ENCODE peak calls at places on chromosomes 7 and 10, in six cellular contexts. One of them, this sample, is unnamed.

GRCh38 chr10:63260860-63261251 is 127.7 kb downstream of the NRBF2 start:
- DNase-seq in ovary: no peak
- DNase-seq in testis: no peak
- DNase-seq in HepG2: no peak
- DNase-seq in CD8-positive, alpha-beta memory T cell: no peak
- DNase-seq in fibroblast of lung: no peak
- DNase-seq in this sample: no peak

GRCh38 chr10:32955299-32955772 is 2.7 kb downstream of the ITGB1 start:
- DNase-seq in CD8-positive, alpha-beta memory T cell: no peak
- DNase-seq in fibroblast of lung: no peak
- DNase-seq in ovary: no peak
- DNase-seq in HepG2: no peak
- DNase-seq in testis: no peak
- DNase-seq in this sample: no peak

GRCh38 chr7:47314728-47315601 is 266.9 kb downstream of the TNS3 start:
- DNase-seq in ovary: no peak
- DNase-seq in HepG2: no peak
- DNase-seq in fibroblast of lung: peak; percentile 84
- DNase-seq in CD8-positive, alpha-beta memory T cell: no peak
- DNase-seq in testis: no peak
- DNase-seq in this sample: no peak

GRCh38 chr7:32217841-32218467 is 147.7 kb upstream of the PDE1C start:
- DNase-seq in fibroblast of lung: no peak
- DNase-seq in HepG2: no peak
- DNase-seq in CD8-positive, alpha-beta memory T cell: no peak
- DNase-seq in ovary: no peak
- DNase-seq in testis: no peak
- DNase-seq in this sample: no peak

GRCh38 chr10:124053971-124054370 is 39.4 kb downstream of the CHST15 start:
- DNase-seq in CD8-positive, alpha-beta memory T cell: no peak
- DNase-seq in ovary: no peak
- DNase-seq in fibroblast of lung: no peak
- DNase-seq in testis: no peak
- DNase-seq in HepG2: no peak
- DNase-seq in this sample: no peak

GRCh38 chr7:156140447-156140846 is 328.2 kb upstream of the SHH start:
- DNase-seq in ovary: no peak
- DNase-seq in fibroblast of lung: no peak
- DNase-seq in CD8-positive, alpha-beta memory T cell: no peak
- DNase-seq in testis: no peak
- DNase-seq in HepG2: no peak
- DNase-seq in this sample: no peak

GRCh38 chr10:31031205-31031665 is 430 bp downstream of the ZNF438 start:
- DNase-seq in ovary: no peak
- DNase-seq in HepG2: no peak
- DNase-seq in fibroblast of lung: no peak
- DNase-seq in testis: no peak
- DNase-seq in CD8-positive, alpha-beta memory T cell: no peak
- DNase-seq in this sample: no peak

GRCh38 chr7:66905689-66906088 is 15.3 kb upstream of the TMEM248 start:
- DNase-seq in fibroblast of lung: no peak
- DNase-seq in ovary: no peak
- DNase-seq in HepG2: no peak
- DNase-seq in CD8-positive, alpha-beta memory T cell: no peak
- DNase-seq in testis: no peak
- DNase-seq in this sample: peak; percentile 62

GRCh38 chr7:134901389-134902020 is 84.8 kb upstream of the AGBL3 start:
- DNase-seq in CD8-positive, alpha-beta memory T cell: no peak
- DNase-seq in testis: no peak
- DNase-seq in HepG2: peak; percentile 92
- DNase-seq in fibroblast of lung: no peak
- DNase-seq in ovary: no peak
- DNase-seq in this sample: no peak

GRCh38 chr10:56288403-56288802 is 72.7 kb downstream of the ZWINT start:
- DNase-seq in fibroblast of lung: no peak
- DNase-seq in CD8-positive, alpha-beta memory T cell: no peak
- DNase-seq in testis: no peak
- DNase-seq in ovary: no peak
- DNase-seq in HepG2: no peak
- DNase-seq in this sample: no peak

GRCh38 chr7:17844514-17845196 is 95.6 kb downstream of the SNX13 start:
- DNase-seq in CD8-positive, alpha-beta memory T cell: no peak
- DNase-seq in HepG2: no peak
- DNase-seq in fibroblast of lung: peak; percentile 2
- DNase-seq in ovary: no peak
- DNase-seq in testis: no peak
- DNase-seq in this sample: no peak

GRCh38 chr7:73313521-73313906 is 4.9 kb upstream of the NSUN5 start:
- DNase-seq in ovary: no peak
- DNase-seq in CD8-positive, alpha-beta memory T cell: no peak
- DNase-seq in testis: no peak
- DNase-seq in HepG2: no peak
- DNase-seq in fibroblast of lung: no peak
- DNase-seq in this sample: no peak

GRCh38 chr7:41702635-41703371 is at the start of gene INHBA:
- DNase-seq in fibroblast of lung: peak; percentile 88
- DNase-seq in CD8-positive, alpha-beta memory T cell: no peak
- DNase-seq in HepG2: no peak
- DNase-seq in ovary: peak; percentile 22
- DNase-seq in testis: no peak
- DNase-seq in this sample: no peak

GRCh38 chr7:26937956-26938623 is 73.7 kb upstream of the SKAP2 start:
- DNase-seq in testis: no peak
- DNase-seq in ovary: no peak
- DNase-seq in HepG2: no peak
- DNase-seq in fibroblast of lung: no peak
- DNase-seq in CD8-positive, alpha-beta memory T cell: no peak
- DNase-seq in this sample: no peak

GRCh38 chr7:39248693-39249090 is 271.0 kb downstream of the POU6F2 start:
- DNase-seq in ovary: no peak
- DNase-seq in fibroblast of lung: no peak
- DNase-seq in CD8-positive, alpha-beta memory T cell: no peak
- DNase-seq in testis: no peak
- DNase-seq in HepG2: no peak
- DNase-seq in this sample: no peak

GRCh38 chr7:45421096-45421495 is 153.1 kb upstream of the ADCY1 start:
- DNase-seq in CD8-positive, alpha-beta memory T cell: no peak
- DNase-seq in testis: no peak
- DNase-seq in ovary: no peak
- DNase-seq in HepG2: no peak
- DNase-seq in fibroblast of lung: peak; percentile 58
- DNase-seq in this sample: no peak

GRCh38 chr7:154927624-154928125 is 75.2 kb downstream of the PAXIP1 start:
- DNase-seq in HepG2: peak; percentile 83
- DNase-seq in ovary: peak; percentile 65
- DNase-seq in testis: peak; percentile 96
- DNase-seq in CD8-positive, alpha-beta memory T cell: peak; percentile 67
- DNase-seq in fibroblast of lung: peak; percentile 95
- DNase-seq in this sample: peak; percentile 65

GRCh38 chr10:117413928-117414618 is 38.8 kb upstream of the PDZD8 start:
- DNase-seq in fibroblast of lung: no peak
- DNase-seq in testis: no peak
- DNase-seq in ovary: no peak
- DNase-seq in CD8-positive, alpha-beta memory T cell: no peak
- DNase-seq in HepG2: peak; percentile 16
- DNase-seq in this sample: no peak

GRCh38 chr10:86366033-86366901 is at the start of gene GRID1:
- DNase-seq in CD8-positive, alpha-beta memory T cell: no peak
- DNase-seq in ovary: peak; percentile 43
- DNase-seq in testis: peak; percentile 63
- DNase-seq in fibroblast of lung: no peak
- DNase-seq in HepG2: no peak
- DNase-seq in this sample: peak; percentile 98

GRCh38 chr7:55017841-55018240 is 976 bp upstream of the EGFR start:
- DNase-seq in CD8-positive, alpha-beta memory T cell: no peak
- DNase-seq in HepG2: no peak
- DNase-seq in fibroblast of lung: no peak
- DNase-seq in testis: no peak
- DNase-seq in ovary: no peak
- DNase-seq in this sample: peak; percentile 27
- H3K4me3 ChIP-seq in CD8-positive, alpha-beta memory T cell: no peak overlapping the region
- H3K4me3 ChIP-seq in HepG2: peak overlapping the region; percentile 74
- H3K4me3 ChIP-seq in fibroblast of lung: peak overlapping the region; percentile 86
- H3K4me3 ChIP-seq in testis: peak overlapping the region; percentile 88
- H3K4me3 ChIP-seq in ovary: no peak overlapping the region
- H3K4me3 ChIP-seq in this sample: no peak overlapping the region

GRCh38 chr10:67259319-67259929 is 333.6 kb downstream of the LRRTM3 start:
- DNase-seq in HepG2: no peak
- DNase-seq in fibroblast of lung: no peak
- DNase-seq in ovary: no peak
- DNase-seq in CD8-positive, alpha-beta memory T cell: no peak
- DNase-seq in testis: no peak
- DNase-seq in this sample: no peak

GRCh38 chr10:67268146-67268545 is 342.3 kb downstream of the LRRTM3 start:
- DNase-seq in HepG2: no peak
- DNase-seq in CD8-positive, alpha-beta memory T cell: no peak
- DNase-seq in testis: no peak
- DNase-seq in fibroblast of lung: no peak
- DNase-seq in ovary: no peak
- DNase-seq in this sample: no peak

GRCh38 chr10:67261300-67261797 is 335.5 kb downstream of the LRRTM3 start:
- DNase-seq in CD8-positive, alpha-beta memory T cell: no peak
- DNase-seq in fibroblast of lung: no peak
- DNase-seq in ovary: no peak
- DNase-seq in testis: no peak
- DNase-seq in HepG2: no peak
- DNase-seq in this sample: no peak

GRCh38 chr10:67257427-67258144 is 331.8 kb downstream of the LRRTM3 start:
- DNase-seq in fibroblast of lung: no peak
- DNase-seq in CD8-positive, alpha-beta memory T cell: no peak
- DNase-seq in testis: no peak
- DNase-seq in HepG2: no peak
- DNase-seq in ovary: no peak
- DNase-seq in this sample: no peak

DNA sequence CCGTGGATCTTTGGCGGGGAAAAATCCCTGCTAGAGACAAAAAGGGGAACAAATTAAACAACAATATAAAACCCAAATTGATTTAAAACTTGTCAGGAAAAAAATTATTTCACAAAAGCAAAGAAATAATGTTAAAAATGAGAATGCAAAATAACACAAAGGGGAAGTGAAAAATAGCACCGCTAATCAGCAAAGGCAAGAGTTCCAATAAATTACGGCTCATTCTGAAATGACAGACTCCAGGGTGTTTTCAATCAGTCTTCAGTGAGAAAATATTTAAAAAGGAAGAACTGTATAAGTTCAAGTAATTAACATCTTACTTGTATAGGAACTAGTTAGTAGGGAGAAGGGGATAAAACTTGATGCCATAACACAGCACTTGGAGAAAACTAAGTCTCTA is 336.8 kb downstream of the LRRTM3 start:
- DNase-seq in ovary: peak; percentile 18
- DNase-seq in CD8-positive, alpha-beta memory T cell: no peak
- DNase-seq in fibroblast of lung: no peak
- DNase-seq in testis: no peak
- DNase-seq in HepG2: no peak
- DNase-seq in this sample: no peak
- H3K27me3 ChIP-seq in ovary: no peaks in the 10 kb centered on the region
- H3K27me3 ChIP-seq in CD8-positive, alpha-beta memory T cell: no peaks in the 10 kb centered on the region
- H3K27me3 ChIP-seq in fibroblast of lung: no peaks in the 10 kb centered on the region
- H3K27me3 ChIP-seq in testis: no peaks in the 10 kb centered on the region
- H3K27me3 ChIP-seq in HepG2: no peaks in the 10 kb centered on the region
- H3K27me3 ChIP-seq in this sample: no peaks in the 10 kb centered on the region

DNA sequence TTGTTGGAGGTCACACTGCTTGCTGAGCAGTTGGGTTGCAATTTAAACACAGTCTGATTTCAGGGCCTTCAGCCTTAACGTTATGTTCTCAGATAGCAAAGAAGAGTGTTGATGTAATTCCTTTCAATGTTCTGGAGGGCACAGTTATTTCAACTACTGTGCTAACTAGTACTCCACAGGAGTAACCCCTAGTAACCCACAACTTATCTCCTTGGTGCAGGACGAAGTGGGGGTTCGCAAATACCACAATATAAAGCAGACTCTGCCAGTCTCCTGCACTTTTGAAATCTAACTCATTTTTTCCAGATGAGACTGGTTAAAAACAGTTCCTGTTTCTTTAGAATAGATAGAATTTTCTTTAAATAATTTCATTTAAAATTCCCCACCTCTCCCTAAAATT is 47.1 kb upstream of the NCAPG2 start:
- DNase-seq in fibroblast of lung: no peak
- DNase-seq in CD8-positive, alpha-beta memory T cell: no peak
- DNase-seq in testis: no peak
- DNase-seq in ovary: no peak
- DNase-seq in HepG2: no peak
- DNase-seq in this sample: no peak
- H3K36me3 ChIP-seq in fibroblast of lung: no peaks in the 10 kb centered on the region
- H3K36me3 ChIP-seq in CD8-positive, alpha-beta memory T cell: peaks cover 22% of the 10 kb centered on the region
- H3K36me3 ChIP-seq in testis: no peaks in the 10 kb centered on the region
- H3K36me3 ChIP-seq in ovary: no peaks in the 10 kb centered on the region
- H3K36me3 ChIP-seq in HepG2: peaks cover 35% of the 10 kb centered on the region
- H3K36me3 ChIP-seq in this sample: no peaks in the 10 kb centered on the region

DNA sequence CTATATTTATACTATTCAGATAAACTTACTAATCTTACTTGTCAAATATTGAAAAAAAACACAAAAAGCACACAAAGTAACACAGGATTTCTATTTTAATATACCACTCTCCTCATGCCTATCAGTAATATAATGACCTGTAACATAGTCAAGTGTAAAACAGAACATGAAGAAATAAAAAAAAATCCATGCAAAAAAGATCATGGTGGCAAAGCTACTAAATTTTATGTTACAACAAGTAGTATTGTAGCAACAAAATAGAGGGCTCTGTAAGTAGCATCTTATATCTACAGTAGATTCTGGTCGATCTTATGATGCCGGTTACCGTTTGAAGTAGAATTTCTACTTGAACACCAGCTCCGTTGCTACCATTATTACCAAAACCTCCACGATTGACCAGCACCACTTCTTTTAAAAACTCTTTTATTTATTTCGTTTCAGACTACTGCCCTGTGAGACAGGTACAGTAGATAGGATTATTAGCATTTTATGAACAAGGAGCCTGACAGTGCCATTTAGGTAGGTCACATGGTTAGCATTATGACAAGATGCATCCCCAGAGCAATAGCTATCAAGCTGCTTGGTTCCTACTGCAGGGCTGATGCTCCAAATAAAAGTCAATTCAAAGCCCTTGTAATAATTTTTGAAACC is 2.1 kb downstream of the CPED1 start:
- DNase-seq in HepG2: no peak
- DNase-seq in CD8-positive, alpha-beta memory T cell: no peak
- DNase-seq in ovary: no peak
- DNase-seq in testis: no peak
- DNase-seq in fibroblast of lung: peak; percentile 56
- DNase-seq in this sample: no peak
- H3K4me3 ChIP-seq in HepG2: no peak overlapping the region
- H3K4me3 ChIP-seq in CD8-positive, alpha-beta memory T cell: no peak overlapping the region
- H3K4me3 ChIP-seq in ovary: peak overlapping the region; percentile 43
- H3K4me3 ChIP-seq in testis: peak overlapping the region; percentile 43
- H3K4me3 ChIP-seq in fibroblast of lung: peak overlapping the region; percentile 74
- H3K4me3 ChIP-seq in this sample: no peak overlapping the region

DNA sequence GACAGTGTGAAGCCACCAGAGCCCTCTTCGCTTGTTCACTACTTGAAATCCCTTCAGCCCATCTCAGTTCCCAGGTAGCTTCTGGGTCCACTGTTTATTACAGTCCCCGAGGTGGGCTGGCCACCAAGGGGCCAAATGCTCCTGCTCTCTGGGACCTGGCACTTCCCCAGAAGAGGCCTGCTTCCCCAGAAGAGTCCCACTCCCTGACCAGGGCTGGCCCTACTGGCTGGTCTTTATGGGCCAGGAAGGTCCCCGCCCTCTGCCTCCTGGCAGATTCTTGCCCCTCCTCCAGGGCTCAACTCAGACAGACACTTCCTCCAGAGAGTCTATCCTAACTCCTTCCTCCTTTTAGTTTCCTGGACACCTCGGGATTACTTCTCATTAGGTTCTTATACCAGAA is 70.7 kb upstream of the LRRC18 start:
- DNase-seq in ovary: no peak
- DNase-seq in CD8-positive, alpha-beta memory T cell: no peak
- DNase-seq in testis: no peak
- DNase-seq in fibroblast of lung: no peak
- DNase-seq in HepG2: no peak
- DNase-seq in this sample: no peak
- H3K27me3 ChIP-seq in ovary: no peaks in the 10 kb centered on the region
- H3K27me3 ChIP-seq in CD8-positive, alpha-beta memory T cell: no peaks in the 10 kb centered on the region
- H3K27me3 ChIP-seq in testis: no peaks in the 10 kb centered on the region
- H3K27me3 ChIP-seq in fibroblast of lung: peaks cover under 1% of the 10 kb centered on the region
- H3K27me3 ChIP-seq in HepG2: no peaks in the 10 kb centered on the region
- H3K27me3 ChIP-seq in this sample: no peaks in the 10 kb centered on the region

This sample was measured in H7.